ENCODE peak calls at places on chromosomes 3 and 15, in seven cellular contexts. J is GM12891, G is SK-N-SH, O is H1, D is K562, U is GM12878, T is GM12892. B is an unnamed sample.

GRCh38 chr3:189267981-189268613 is 96.3 kb downstream of the TPRG1 start:
- DNase-seq in J (no peak), G (no peak), O (no peak), D (no peak), U (no peak), T (no peak), B (peak)

GRCh38 chr15:35693887-35694286 is 147.9 kb upstream of the DPH6 start:
- DNase-seq in J (no peak), G (no peak), O (no peak), D (no peak), U (no peak), T (no peak), B (peak)

GRCh38 chr3:128180446-128180845 is 27.2 kb downstream of the EEFSEC start:
- DNase-seq in J (no peak), G (peak), O (no peak), D (no peak), U (no peak), T (no peak), B (no peak)

GRCh38 chr15:70758790-70759462 is 4.4 kb downstream of the UACA start:
- DNase-seq in J (no peak), G (no peak), O (no peak), D (no peak), U (no peak), T (no peak), B (peak)

GRCh38 chr15:90315276-90315982 is 36.7 kb upstream of the ZNF774 start:
- DNase-seq in J (no peak), G (no peak), O (peak), D (no peak), U (no peak), T (no peak), B (peak)

GRCh38 chr3:143408771-143409170 is 289.2 kb downstream of the CHST2 start:
- DNase-seq in J (no peak), G (no peak), O (no peak), D (no peak), U (no peak), T (no peak), B (no peak)

GRCh38 chr3:54578417-54578816 is 349.4 kb downstream of the LRTM1 start:
- DNase-seq in J (no peak), G (peak), O (no peak), D (no peak), U (no peak), T (no peak), B (no peak)

GRCh38 chr3:33237439-33237838 is 18.8 kb upstream of the SUSD5 start:
- DNase-seq in J (no peak), G (no peak), O (no peak), D (no peak), U (peak), T (no peak), B (no peak)

GRCh38 chr3:136694321-136694720 is 57.9 kb downstream of the STAG1 start:
- DNase-seq in J (no peak), G (no peak), O (no peak), D (no peak), U (no peak), T (no peak), B (no peak)

GRCh38 chr3:178155521-178155920 is 380.7 kb upstream of the KCNMB2 start:
- DNase-seq in J (no peak), G (no peak), O (no peak), D (no peak), U (no peak), T (no peak), B (no peak)

GRCh38 chr3:76715426-76715825 is 324.5 kb upstream of the ROBO2 start:
- DNase-seq in J (no peak), G (no peak), O (no peak), D (no peak), U (no peak), T (no peak), B (no peak)

GRCh38 chr15:35696767-35697231 is 150.8 kb upstream of the DPH6 start:
- DNase-seq in J (no peak), G (no peak), O (no peak), D (peak), U (no peak), T (no peak), B (peak)

GRCh38 chr15:51775967-51776816 is 24.8 kb downstream of the TMOD2 start:
- DNase-seq in J (peak), G (peak), O (peak), D (peak), U (peak), T (no peak), B (peak)

GRCh38 chr15:29770796-29771195 is 51.5 kb downstream of the TJP1 start:
- DNase-seq in J (no peak), G (no peak), O (no peak), D (no peak), U (no peak), T (no peak), B (no peak)
- TF ChIP-seq TAF1 in J (no peak), G (no peak), O (no peak), D (no peak), U (no peak), T (no peak), B (no peak)

GRCh38 chr3:126543457-126544090 is 15.2 kb downstream of the C3orf22 start:
- DNase-seq in J (no peak), G (peak), O (no peak), D (no peak), U (no peak), T (no peak), B (no peak)
- TF ChIP-seq TAF1 in J (no peak), G (no peak), O (no peak), D (no peak), U (no peak), T (no peak), B (no peak)

DNA sequence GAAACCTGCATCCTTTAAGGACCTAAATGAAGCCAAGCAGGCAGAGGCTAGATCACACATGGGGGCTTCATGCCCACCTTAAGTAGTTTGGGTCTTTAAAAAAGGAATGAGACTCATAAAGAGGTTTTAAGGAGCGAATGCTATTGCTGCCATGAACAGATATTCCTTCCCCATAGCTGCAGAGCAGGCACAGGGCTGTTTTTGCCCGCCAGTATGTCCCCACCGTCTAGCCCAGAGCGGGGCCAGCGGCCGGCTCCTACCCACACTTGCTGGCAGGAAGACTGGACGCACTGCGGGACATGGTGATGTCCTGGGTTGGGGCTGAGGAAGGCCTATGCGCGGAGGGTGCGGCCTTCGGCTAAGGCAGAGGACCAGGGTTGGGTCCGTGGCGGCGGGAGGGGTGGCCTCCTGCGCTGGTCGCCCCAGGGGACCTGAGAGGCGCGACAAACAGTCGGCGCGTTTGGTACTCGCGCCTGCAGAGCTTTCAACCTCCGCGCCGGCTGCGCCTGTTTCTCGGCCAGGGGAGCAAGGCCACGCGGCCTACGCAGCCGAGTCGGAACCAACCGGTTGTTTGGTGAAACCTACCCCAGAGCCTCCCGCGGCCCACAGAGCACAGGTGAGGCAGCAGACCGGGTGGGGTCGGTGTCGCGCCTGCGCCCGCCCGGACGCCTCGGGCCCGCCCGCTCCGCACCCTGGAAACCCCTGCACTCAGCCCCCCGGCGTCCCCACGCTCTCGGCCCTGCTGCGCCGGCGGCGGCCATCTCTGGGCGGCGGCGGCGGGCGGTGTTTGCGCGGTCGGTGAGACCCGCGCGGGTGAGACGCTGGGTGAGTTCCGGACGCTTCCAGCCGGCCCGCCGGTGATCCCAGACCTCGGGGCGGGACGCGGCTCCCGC is at the start of gene FAIM:
- DNase-seq in J (peak), G (peak), O (peak), D (peak), U (no peak), T (peak), B (peak)
- TF ChIP-seq TAF1 in J (no peak), G (no peak), O (peak), D (no peak), U (peak), T (no peak), B (peak)

GRCh38 chr3:105316307-105316706 is 50.4 kb upstream of the ALCAM start:
- DNase-seq in J (no peak), G (no peak), O (no peak), D (no peak), U (no peak), T (no peak), B (no peak)
- TF ChIP-seq TAF1 in J (no peak), G (no peak), O (no peak), D (no peak), U (no peak), T (no peak), B (no peak)

GRCh38 chr15:36737430-36737891 is 158.0 kb downstream of the CDIN1 start:
- DNase-seq in J (no peak), G (no peak), O (no peak), D (no peak), U (no peak), T (no peak), B (no peak)
- TF ChIP-seq TAF1 in J (no peak), G (no peak), O (no peak), D (no peak), U (no peak), T (no peak), B (no peak)